ENCODE peak calls at places on chromosomes 1 and 21, in four cellular contexts. J is fibroblast of gingiva, B is left cardiac atrium, U is activated B cell treated with CpG ODN at 0.5 μM for 24 hours. E is an unnamed sample.

GRCh38 chr1:235917267-235917811 is 50.6 kb upstream of the LYST start:
- DNase-seq in J (peak), B (peak), U (no peak), E (peak)

GRCh38 chr1:41255978-41256377 is 13.9 kb upstream of the SCMH1 start:
- DNase-seq in J (no peak), B (no peak), U (no peak), E (no peak)

GRCh38 chr1:20405893-20406604 is 80.0 kb downstream of the CAMK2N1 start:
- DNase-seq in J (peak), B (no peak), U (no peak), E (no peak)

GRCh38 chr21:33268736-33269441 is 2.7 kb downstream of the IL10RB start:
- DNase-seq in J (no peak), B (no peak), U (peak), E (no peak)

GRCh38 chr1:17090844-17091243 is 28.4 kb downstream of the PADI2 start:
- DNase-seq in J (no peak), B (no peak), U (no peak), E (no peak)

GRCh38 chr1:172089768-172090510 is 248.6 kb downstream of the DNM3 start:
- DNase-seq in J (peak), B (peak), U (peak), E (peak)

GRCh38 chr1:42145726-42146125 is 7.5 kb upstream of the GUCA2B start:
- DNase-seq in J (no peak), B (no peak), U (no peak), E (no peak)

GRCh38 chr1:30801826-30802198 is 44.2 kb upstream of the LAPTM5 start:
- DNase-seq in J (peak), B (peak), U (peak), E (peak)

GRCh38 chr1:33424205-33424604 is 6.7 kb downstream of the PHC2 start:
- DNase-seq in J (no peak), B (no peak), U (no peak), E (no peak)

GRCh38 chr1:11350265-11350664 is 77.3 kb downstream of the UBIAD1 start:
- DNase-seq in J (no peak), B (no peak), U (no peak), E (no peak)

GRCh38 chr1:110563089-110563488 is 43.1 kb downstream of the KCNA2 start:
- DNase-seq in J (no peak), B (no peak), U (no peak), E (no peak)

GRCh38 chr1:209861242-209861641 is 33.5 kb downstream of the UTP25 start:
- DNase-seq in J (no peak), B (no peak), U (no peak), E (no peak)

GRCh38 chr1:106568161-106568560 is 488.3 kb upstream of the PRMT6 start:
- DNase-seq in J (no peak), B (no peak), U (no peak), E (no peak)

GRCh38 chr1:165562576-165562975 is 18.8 kb downstream of the LRRC52 start:
- DNase-seq in J (no peak), B (no peak), U (no peak), E (no peak)

GRCh38 chr1:169590932-169591331 is 4.7 kb upstream of the F5 start:
- DNase-seq in J (no peak), B (no peak), U (no peak), E (no peak)

GRCh38 chr1:46520063-46520911 is 30.7 kb downstream of the DMBX1 start:
- DNase-seq in J (peak), B (no peak), U (no peak), E (no peak)

GRCh38 chr21:45582128-45582527 is 39.9 kb upstream of the SLC19A1 start:
- DNase-seq in J (no peak), B (no peak), U (no peak), E (no peak)

GRCh38 chr1:50251592-50252165 is 143.0 kb downstream of the ELAVL4 start:
- DNase-seq in J (no peak), B (no peak), U (no peak), E (no peak)

GRCh38 chr1:14666376-14666775 is 67.9 kb downstream of the KAZN start:
- DNase-seq in J (no peak), B (no peak), U (no peak), E (no peak)

GRCh38 chr1:198598796-198599321 is 40.0 kb upstream of the PTPRC start:
- DNase-seq in J (no peak), B (no peak), U (peak), E (no peak)

GRCh38 chr1:110426854-110427253 is 19.4 kb upstream of the LAMTOR5 start:
- DNase-seq in J (no peak), B (no peak), U (no peak), E (no peak)

GRCh38 chr1:237229333-237229732 is 187.3 kb downstream of the RYR2 start:
- DNase-seq in J (no peak), B (no peak), U (no peak), E (no peak)

GRCh38 chr1:19844726-19845125 is 29.6 kb upstream of the RNF186 start:
- DNase-seq in J (no peak), B (no peak), U (no peak), E (no peak)

GRCh38 chr1:56469640-56470371 is 109.6 kb downstream of the PLPP3 start:
- DNase-seq in J (peak), B (no peak), U (no peak), E (no peak)

GRCh38 chr1:24929091-24929875 is 793 bp downstream of the RUNX3 start:
- DNase-seq in J (peak), B (no peak), U (peak), E (peak)

GRCh38 chr1:55257958-55258357 is 42.8 kb upstream of the USP24 start:
- DNase-seq in J (no peak), B (no peak), U (peak), E (no peak)

E was measured in Right ventricle myocardium superior.